ENCODE peak calls at places on chromosomes 5 and 9, in nine cellular contexts. C, B, O, V, E, L, Z, I and J are unnamed samples.

GRCh38 chr5:180787711-180788431 is 14.7 kb downstream of the MGAT1 start:
- DNase-seq in C (no peak), B (no peak), E (no peak), I (no peak), L (no peak), Z (no peak), O (no peak), V (no peak), J (no peak)

GRCh38 chr9:101508203-101508602 is 25.4 kb upstream of the RNF20 start:
- DNase-seq in E (no peak), V (no peak), B (no peak), I (no peak), C (peak), Z (no peak), L (no peak), O (no peak), J (no peak)

GRCh38 chr5:135156715-135157404 is 122.8 kb upstream of the PITX1 start:
- DNase-seq in Z (no peak), L (no peak), E (no peak), B (no peak), C (no peak), I (no peak), V (no peak), O (no peak), J (no peak)

GRCh38 chr9:21813575-21814473 is 11.4 kb downstream of the MTAP start:
- DNase-seq in O (peak), B (peak), C (peak), Z (peak), V (peak), I (no peak), E (peak), L (peak), J (no peak)

GRCh38 chr9:128702949-128703615 is 779 bp downstream of the PKN3 start:
- DNase-seq in O (no peak), Z (peak), V (no peak), L (no peak), C (no peak), I (peak), E (no peak), B (no peak), J (no peak)

GRCh38 chr5:45696206-45696836 is at the start of gene HCN1:
- DNase-seq in B (no peak), V (no peak), L (peak), E (no peak), Z (peak), O (peak), I (peak), C (peak), J (peak)

GRCh38 chr5:1727571-1727970 is 72.1 kb downstream of the MRPL36 start:
- DNase-seq in Z (peak), B (no peak), I (no peak), E (no peak), C (no peak), V (no peak), O (no peak), L (no peak), J (no peak)

GRCh38 chr5:151612689-151613427 is 21.7 kb upstream of the FAT2 start:
- DNase-seq in L (no peak), I (no peak), C (no peak), O (no peak), V (no peak), Z (peak), B (peak), E (no peak), J (no peak)

GRCh38 chr5:17203329-17204132 is 13.9 kb upstream of the BASP1 start:
- DNase-seq in V (no peak), E (peak), O (peak), B (no peak), Z (peak), C (peak), L (peak), I (peak), J (peak)

GRCh38 chr5:169549453-169549852 is 34.1 kb upstream of the SPDL1 start:
- DNase-seq in V (no peak), O (no peak), I (no peak), B (no peak), Z (no peak), C (peak), E (no peak), L (no peak), J (no peak)

GRCh38 chr9:13143281-13143680 is 136.2 kb downstream of the MPDZ start:
- DNase-seq in B (no peak), E (no peak), Z (no peak), I (no peak), L (no peak), O (no peak), C (no peak), V (no peak), J (no peak)

GRCh38 chr5:45262061-45262590 is 434.1 kb downstream of the HCN1 start:
- DNase-seq in O (no peak), I (no peak), V (no peak), L (peak), E (no peak), C (no peak), Z (no peak), B (no peak), J (no peak)

GRCh38 chr9:121350993-121351561 is 19.0 kb downstream of the STOM start:
- DNase-seq in E (no peak), L (no peak), V (no peak), B (no peak), Z (no peak), C (peak), O (no peak), I (no peak), J (peak)